ENCODE peak calls at places on chromosomes 4 and X, in five cellular contexts. E is mesenchymal stem cell, W is H9, P is neuronal stem cell, I is mesendoderm. V is an unnamed sample.

GRCh38 chr4:119238068-119238722 is 25.7 kb downstream of the USP53 start:
- DNase-seq in I (peak; percentile 69), W (no peak), P (no peak), E (no peak), V (peak; percentile 20)

GRCh38 chr4:70703695-70704332 is 15.5 kb downstream of the UTP3 start:
- DNase-seq in W (no peak), E (peak; percentile 51), I (no peak), P (peak; percentile 21), V (peak; percentile 83)

GRCh38 chr4:53654300-53654758 is 63.0 kb upstream of the LNX1 start:
- DNase-seq in E (no peak), I (no peak), W (no peak), P (no peak), V (peak; percentile 43)

GRCh38 chr4:86261634-86262033 is 98.2 kb downstream of the MAPK10 start:
- DNase-seq in P (no peak), E (peak; percentile 14), I (no peak), W (no peak), V (no peak)

GRCh38 chrX:78619829-78620228 is 39.3 kb downstream of the RTL3 start:
- DNase-seq in W (no peak), P (no peak), I (no peak), E (no peak), V (no peak)

GRCh38 chr4:47899639-47900038 is 14.7 kb downstream of the NFXL1 start:
- DNase-seq in E (no peak), P (no peak), W (no peak), I (no peak), V (no peak)

GRCh38 chrX:71095555-71095970 is at the start of gene FOXO4:
- DNase-seq in I (peak; percentile 94), W (peak; percentile 92), E (peak; percentile 85), P (peak; percentile 76), V (peak; percentile 80)

GRCh38 chr4:3769642-3770184 is 3.5 kb downstream of the ADRA2C start:
- DNase-seq in E (no peak), P (no peak), I (no peak), W (no peak), V (no peak)

GRCh38 chr4:180840142-180840541 is 1403.1 kb upstream of the TENM3 start:
- DNase-seq in P (no peak), I (peak; percentile 24), E (no peak), W (peak; percentile 32), V (no peak)

GRCh38 chrX:130734713-130735112 is 168.3 kb downstream of the ENOX2 start:
- DNase-seq in E (no peak), W (no peak), I (no peak), P (no peak), V (no peak)

GRCh38 chr4:84856468-84856867 is 110.0 kb downstream of the WDFY3 start:
- DNase-seq in P (no peak), I (peak; percentile 79), W (no peak), E (no peak), V (no peak)

GRCh38 chrX:13911581-13911980 is 94.7 kb upstream of the GPM6B start:
- DNase-seq in W (no peak), P (no peak), E (no peak), I (no peak), V (peak; percentile 74)

GRCh38 chr4:15976456-15977096 is 13.6 kb upstream of the FGFBP2 start:
- DNase-seq in W (no peak), I (peak; percentile 65), E (no peak), P (no peak), V (no peak)

GRCh38 chrX:150362599-150363481 is at the start of gene MAMLD1:
- DNase-seq in W (peak; percentile 31), I (peak; percentile 49), P (no peak), E (peak; percentile 84), V (peak; percentile 84)

GRCh38 chrX:120408168-120408567 is 46.3 kb downstream of the ATP1B4 start:
- DNase-seq in E (no peak), P (no peak), W (peak; percentile 28), I (no peak), V (no peak)

GRCh38 chr4:110154586-110154985 is 43.8 kb downstream of the ELOVL6 start:
- DNase-seq in W (no peak), I (no peak), P (no peak), E (no peak), V (no peak)

GRCh38 chr4:5463936-5464650 is 244.3 kb downstream of the EVC2 start:
- DNase-seq in P (no peak), E (no peak), I (no peak), W (no peak), V (no peak)

GRCh38 chrX:21132686-21133393 is 241.4 kb upstream of the CNKSR2 start:
- DNase-seq in E (no peak), P (no peak), W (no peak), I (no peak), V (no peak)

GRCh38 chr4:150874386-150875226 is 140.5 kb downstream of the LRBA start:
- DNase-seq in E (no peak), P (no peak), W (no peak), I (no peak), V (no peak)

GRCh38 chrX:3651272-3651671 is 62.2 kb downstream of the PRKX start:
- DNase-seq in I (peak; percentile 2), P (no peak), W (no peak), E (peak; percentile 21), V (peak; percentile 49)

DNA sequence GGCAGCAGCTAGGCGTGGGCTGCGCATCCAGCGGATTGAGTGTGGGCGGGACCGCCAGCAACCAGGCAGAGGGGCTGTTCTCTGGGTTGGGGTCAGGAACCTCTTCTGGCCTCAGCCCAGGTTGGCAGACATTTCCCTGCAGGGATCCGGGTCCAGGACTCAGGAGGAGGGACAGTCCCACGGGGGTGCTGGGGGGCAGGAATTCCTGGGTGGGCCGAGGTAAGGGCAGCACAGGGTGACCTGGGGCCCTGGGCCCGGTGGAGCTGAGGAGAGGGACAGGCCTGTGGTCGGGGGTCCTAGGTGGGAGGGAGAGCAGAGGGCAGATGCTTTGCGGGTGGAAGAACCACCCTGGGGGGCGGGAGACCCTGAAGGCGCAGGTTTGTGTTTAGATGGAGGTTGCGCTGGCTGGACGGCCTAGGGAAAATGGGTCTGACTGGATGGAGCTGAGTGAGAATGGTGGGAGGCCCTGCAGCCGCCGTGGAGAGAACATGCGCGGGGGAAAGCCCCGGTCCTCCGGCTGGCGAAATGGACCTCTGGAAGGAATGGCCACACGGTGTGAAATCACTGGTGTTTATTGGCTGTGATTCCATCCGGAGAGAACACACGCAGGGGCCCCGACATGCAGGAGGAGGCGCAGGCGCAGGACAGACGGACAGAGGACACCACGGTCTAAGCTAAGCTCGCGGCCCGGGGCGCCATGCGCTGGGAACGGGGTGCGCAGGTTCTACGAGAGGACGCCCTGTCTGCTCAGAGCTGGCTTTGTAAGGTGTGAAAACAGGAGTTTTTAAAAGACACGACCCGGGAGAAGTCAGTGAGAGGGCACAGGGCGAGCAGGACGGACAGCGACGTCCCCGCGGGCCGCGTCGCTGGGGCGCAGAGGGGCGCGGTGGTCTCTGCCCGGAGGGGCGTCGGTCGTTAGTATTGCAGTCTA is 41.3 kb downstream of the CPLX1 start:
- DNase-seq in W (no peak), I (no peak), P (no peak), E (no peak), V (no peak)
- H2BK15ac ChIP-seq in W (no peak overlapping the region), I (no peak overlapping the region), P (no peak overlapping the region), E (no peak overlapping the region), V (no peak overlapping the region)

GRCh38 chr4:6693274-6694176 is at the start of gene S100P:
- DNase-seq in P (no peak), I (no peak), W (no peak), E (no peak), V (no peak)

GRCh38 chr4:6695660-6696581 is 2.2 kb downstream of the S100P start:
- DNase-seq in W (no peak), I (no peak), P (no peak), E (peak; percentile 77), V (peak; percentile 16)

GRCh38 chr4:6694177-6694901 is 661 bp downstream of the S100P start:
- DNase-seq in W (no peak), P (no peak), E (no peak), I (no peak), V (no peak)

GRCh38 chr4:6692379-6692778 is 1.3 kb upstream of the S100P start:
- DNase-seq in P (no peak), I (no peak), W (no peak), E (no peak), V (no peak)

GRCh38 chr4:6692806-6693205 is 872 bp upstream of the S100P start:
- DNase-seq in W (no peak), I (no peak), P (no peak), E (no peak), V (peak; percentile 42)
- H2BK120ac ChIP-seq in W (no peak overlapping the region), I (no peak overlapping the region), P (no peak overlapping the region), E (no peak overlapping the region), V (no peak overlapping the region)

GRCh38 chr4:121192013-121192412 is 27.9 kb upstream of the TNIP3 start:
- DNase-seq in I (no peak), P (no peak), W (no peak), E (no peak), V (no peak)

GRCh38 chr4:121189351-121189750 is 25.2 kb upstream of the TNIP3 start:
- DNase-seq in P (no peak), I (no peak), W (no peak), E (no peak), V (no peak)

GRCh38 chr4:121191351-121191750 is 27.2 kb upstream of the TNIP3 start:
- DNase-seq in E (no peak), I (no peak), P (no peak), W (no peak), V (no peak)

GRCh38 chr4:121190389-121190788 is 26.3 kb upstream of the TNIP3 start:
- DNase-seq in W (no peak), P (no peak), I (no peak), E (no peak), V (no peak)

DNA sequence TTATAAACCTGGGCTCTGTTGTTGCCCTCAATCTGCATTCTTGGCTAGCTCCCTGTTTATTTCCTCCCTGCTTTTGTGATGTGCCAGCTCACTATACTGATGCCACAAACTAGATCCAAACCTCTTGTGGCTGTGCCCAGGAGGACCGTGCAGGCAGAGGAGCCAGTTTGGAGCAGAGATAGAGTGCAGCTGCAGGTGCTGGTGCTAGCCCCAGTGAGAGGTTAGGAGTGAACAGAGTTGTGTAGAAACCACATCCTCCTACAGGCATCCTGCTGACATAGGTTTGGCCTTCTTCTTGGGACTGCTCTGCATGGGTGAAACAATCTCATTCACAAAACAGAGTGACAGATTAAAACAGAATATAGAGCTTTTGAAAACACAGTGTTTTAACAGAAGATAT is 25.7 kb upstream of the TNIP3 start:
- DNase-seq in W (no peak), P (no peak), I (no peak), E (no peak), V (no peak)
- H2BK15ac ChIP-seq in W (no peak overlapping the region), P (no peak overlapping the region), I (no peak overlapping the region), E (no peak overlapping the region), V (no peak overlapping the region)

GRCh38 chr4:25797136-25797535 is 65.7 kb downstream of the SEL1L3 start:
- DNase-seq in P (no peak), I (no peak), W (peak; percentile 26), E (no peak), V (no peak)
- H2BK120ac ChIP-seq in P (no peak overlapping the region), I (no peak overlapping the region), W (no peak overlapping the region), E (no peak overlapping the region), V (peak overlapping the region; percentile 96)

GRCh38 chr4:40165931-40166330 is 30.9 kb upstream of the RHOH start:
- DNase-seq in P (no peak), W (no peak), I (no peak), E (no peak), V (no peak)
- H2BK15ac ChIP-seq in P (no peak overlapping the region), W (no peak overlapping the region), I (no peak overlapping the region), E (no peak overlapping the region), V (no peak overlapping the region)

V was measured in IMR-90.